ENCODE peak calls at places on chromosomes 3 and 15, in six cellular contexts. One of them, this sample, is unnamed. For H3K4me1, the result is how much of the 10 kb centered on the place peaks cover.

GRCh38 chr15:40108061-40108854 is 421 bp downstream of the BMF start:
- DNase-seq in IMR-90: peak
- DNase-seq in thoracic aorta: peak
- DNase-seq in transverse colon: peak
- DNase-seq in A549: peak
- DNase-seq in colonic mucosa: peak
- DNase-seq in this sample: no peak

GRCh38 chr15:85482896-85483295 is 102.5 kb downstream of the AKAP13 start:
- DNase-seq in thoracic aorta: no peak
- DNase-seq in transverse colon: no peak
- DNase-seq in A549: peak
- DNase-seq in colonic mucosa: no peak
- DNase-seq in IMR-90: peak
- DNase-seq in this sample: no peak

GRCh38 chr3:136937886-136938285 is 19.9 kb upstream of the IL20RB start:
- DNase-seq in transverse colon: no peak
- DNase-seq in colonic mucosa: no peak
- DNase-seq in IMR-90: no peak
- DNase-seq in thoracic aorta: no peak
- DNase-seq in A549: no peak
- DNase-seq in this sample: no peak

GRCh38 chr3:139522421-139522820 is 17.1 kb downstream of the RBP1 start:
- DNase-seq in colonic mucosa: no peak
- DNase-seq in thoracic aorta: no peak
- DNase-seq in A549: no peak
- DNase-seq in IMR-90: no peak
- DNase-seq in transverse colon: no peak
- DNase-seq in this sample: no peak

GRCh38 chr15:60074181-60074885 is 70.2 kb downstream of the FOXB1 start:
- DNase-seq in thoracic aorta: no peak
- DNase-seq in transverse colon: peak
- DNase-seq in A549: no peak
- DNase-seq in IMR-90: peak
- DNase-seq in colonic mucosa: peak
- DNase-seq in this sample: no peak

GRCh38 chr3:79572930-79573329 is 194.9 kb downstream of the ROBO1 start:
- DNase-seq in colonic mucosa: no peak
- DNase-seq in A549: no peak
- DNase-seq in IMR-90: no peak
- DNase-seq in transverse colon: no peak
- DNase-seq in thoracic aorta: no peak
- DNase-seq in this sample: no peak

GRCh38 chr15:64483749-64484148 is 23.4 kb downstream of the ZNF609 start:
- DNase-seq in A549: no peak
- DNase-seq in IMR-90: no peak
- DNase-seq in transverse colon: no peak
- DNase-seq in thoracic aorta: no peak
- DNase-seq in colonic mucosa: no peak
- DNase-seq in this sample: no peak

GRCh38 chr3:155594836-155595235 is 150.0 kb downstream of the PLCH1 start:
- DNase-seq in colonic mucosa: no peak
- DNase-seq in IMR-90: no peak
- DNase-seq in A549: no peak
- DNase-seq in transverse colon: no peak
- DNase-seq in thoracic aorta: no peak
- DNase-seq in this sample: no peak

GRCh38 chr15:68593826-68594532 is 15.2 kb downstream of the CORO2B start:
- DNase-seq in A549: no peak
- DNase-seq in colonic mucosa: no peak
- DNase-seq in IMR-90: no peak
- DNase-seq in transverse colon: no peak
- DNase-seq in thoracic aorta: no peak
- DNase-seq in this sample: no peak

GRCh38 chr3:23246651-23247050 is 43.5 kb downstream of the UBE2E2 start:
- DNase-seq in colonic mucosa: no peak
- DNase-seq in thoracic aorta: no peak
- DNase-seq in IMR-90: no peak
- DNase-seq in A549: no peak
- DNase-seq in transverse colon: no peak
- DNase-seq in this sample: no peak

GRCh38 chr3:111338059-111338698 is 203.8 kb upstream of the CD96 start:
- DNase-seq in transverse colon: peak
- DNase-seq in IMR-90: peak
- DNase-seq in thoracic aorta: no peak
- DNase-seq in colonic mucosa: peak
- DNase-seq in A549: peak
- DNase-seq in this sample: peak

GRCh38 chr3:111666041-111666735 is 71.0 kb upstream of the ZBED2 start:
- DNase-seq in A549: no peak
- DNase-seq in colonic mucosa: no peak
- DNase-seq in transverse colon: no peak
- DNase-seq in IMR-90: no peak
- DNase-seq in thoracic aorta: no peak
- DNase-seq in this sample: no peak

DNA sequence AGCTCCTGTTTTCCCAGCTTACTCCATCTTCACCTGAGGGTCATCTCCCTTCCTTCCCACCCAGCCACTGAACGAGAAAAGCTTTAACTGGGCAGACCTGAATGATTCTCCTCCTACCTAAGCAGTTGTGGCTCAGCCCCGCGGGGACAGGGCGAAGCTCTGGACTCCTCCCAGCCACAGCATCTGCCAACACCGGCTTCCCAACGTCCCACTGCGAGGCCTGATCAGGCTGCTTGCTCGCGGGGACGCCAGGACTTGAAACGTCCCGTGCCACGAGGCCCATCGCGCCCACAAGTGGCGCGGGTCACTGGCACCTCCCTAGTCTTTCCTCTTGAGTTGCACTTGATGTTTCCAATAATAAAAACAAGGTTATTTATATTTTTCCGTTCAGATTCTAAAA is at the start of gene SPATA16:
- DNase-seq in transverse colon: no peak
- DNase-seq in colonic mucosa: no peak
- DNase-seq in A549: no peak
- DNase-seq in thoracic aorta: no peak
- DNase-seq in IMR-90: no peak
- DNase-seq in this sample: no peak
- H3K4me1 ChIP-seq in transverse colon: under half
- H3K4me1 ChIP-seq in colonic mucosa: under half
- H3K4me1 ChIP-seq in A549: under half
- H3K4me1 ChIP-seq in thoracic aorta: under half
- H3K4me1 ChIP-seq in IMR-90: under half
- H3K4me1 ChIP-seq in this sample: under half

GRCh38 chr15:31304736-31305365 is 21.8 kb upstream of the KLF13 start:
- DNase-seq in colonic mucosa: no peak
- DNase-seq in A549: no peak
- DNase-seq in IMR-90: no peak
- DNase-seq in transverse colon: no peak
- DNase-seq in thoracic aorta: no peak
- DNase-seq in this sample: peak
- TF ChIP-seq CTCF in colonic mucosa: no peak
- TF ChIP-seq CTCF in A549: no peak
- TF ChIP-seq CTCF in IMR-90: no peak
- TF ChIP-seq CTCF in transverse colon: no peak
- TF ChIP-seq CTCF in thoracic aorta: no peak
- TF ChIP-seq CTCF in this sample: peak

DNA sequence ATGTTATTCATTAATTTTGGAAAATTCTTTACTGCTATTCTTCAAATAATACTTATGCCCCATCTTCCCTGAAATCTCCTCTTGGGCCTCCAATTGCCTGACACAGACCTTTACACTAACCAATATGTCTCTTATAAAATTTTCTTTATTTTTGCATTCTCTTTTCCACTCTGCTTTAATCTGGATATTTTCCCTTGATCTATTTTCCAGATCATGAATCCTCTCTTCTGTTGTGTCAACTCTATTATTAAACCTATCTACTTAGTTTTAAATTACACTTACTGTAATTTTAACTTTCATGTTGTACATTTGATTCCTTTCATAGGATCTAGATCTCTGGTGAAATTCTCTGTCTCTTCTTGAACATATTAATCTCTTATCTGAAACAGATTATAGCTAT is 278.7 kb downstream of the FHIT start:
- DNase-seq in transverse colon: no peak
- DNase-seq in colonic mucosa: no peak
- DNase-seq in A549: no peak
- DNase-seq in IMR-90: no peak
- DNase-seq in thoracic aorta: no peak
- DNase-seq in this sample: no peak
- H3K4me1 ChIP-seq in transverse colon: under half
- H3K4me1 ChIP-seq in colonic mucosa: under half
- H3K4me1 ChIP-seq in A549: under half
- H3K4me1 ChIP-seq in IMR-90: under half
- H3K4me1 ChIP-seq in thoracic aorta: under half
- H3K4me1 ChIP-seq in this sample: under half

DNA sequence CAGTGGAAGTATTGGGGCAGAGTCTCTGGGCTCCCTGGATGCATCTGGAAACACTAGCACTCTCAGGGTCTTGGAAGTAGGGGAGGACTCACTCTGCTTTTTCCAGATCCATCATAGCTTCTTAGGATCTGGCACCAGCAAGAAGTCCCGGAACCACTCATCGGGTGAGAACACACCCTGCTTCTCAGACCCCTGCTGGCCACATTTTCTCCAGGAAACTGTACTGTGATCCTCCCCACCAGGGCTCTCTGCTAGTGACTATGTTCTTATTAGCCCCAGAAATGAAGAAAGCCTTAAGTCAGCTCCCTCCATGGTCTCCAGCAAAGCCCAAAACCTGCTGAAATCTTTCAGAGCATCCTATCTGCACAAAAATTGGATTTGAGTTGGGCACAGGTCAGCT is 197.3 kb upstream of the GADL1 start:
- DNase-seq in colonic mucosa: no peak
- DNase-seq in thoracic aorta: no peak
- DNase-seq in A549: no peak
- DNase-seq in IMR-90: no peak
- DNase-seq in transverse colon: no peak
- DNase-seq in this sample: no peak
- TF ChIP-seq CTCF in colonic mucosa: no peak
- TF ChIP-seq CTCF in thoracic aorta: no peak
- TF ChIP-seq CTCF in A549: no peak
- TF ChIP-seq CTCF in IMR-90: no peak
- TF ChIP-seq CTCF in transverse colon: no peak
- TF ChIP-seq CTCF in this sample: no peak

GRCh38 chr15:81296218-81296617 is 27.7 kb downstream of the STARD5 start:
- DNase-seq in A549: no peak
- DNase-seq in IMR-90: no peak
- DNase-seq in thoracic aorta: no peak
- DNase-seq in colonic mucosa: no peak
- DNase-seq in transverse colon: peak
- DNase-seq in this sample: no peak

GRCh38 chr15:81296673-81297072 is 27.3 kb downstream of the STARD5 start:
- DNase-seq in thoracic aorta: no peak
- DNase-seq in A549: no peak
- DNase-seq in colonic mucosa: peak
- DNase-seq in transverse colon: peak
- DNase-seq in IMR-90: no peak
- DNase-seq in this sample: no peak

GRCh38 chr15:81297580-81298575 is 26.1 kb downstream of the STARD5 start:
- DNase-seq in IMR-90: no peak
- DNase-seq in transverse colon: peak
- DNase-seq in colonic mucosa: no peak
- DNase-seq in thoracic aorta: no peak
- DNase-seq in A549: no peak
- DNase-seq in this sample: no peak

GRCh38 chr15:81298606-81299005 is 25.3 kb downstream of the STARD5 start:
- DNase-seq in IMR-90: no peak
- DNase-seq in A549: no peak
- DNase-seq in thoracic aorta: no peak
- DNase-seq in colonic mucosa: no peak
- DNase-seq in transverse colon: no peak
- DNase-seq in this sample: no peak

GRCh38 chr15:81297147-81297572 is 26.8 kb downstream of the STARD5 start:
- DNase-seq in thoracic aorta: no peak
- DNase-seq in A549: peak
- DNase-seq in transverse colon: peak
- DNase-seq in IMR-90: peak
- DNase-seq in colonic mucosa: no peak
- DNase-seq in this sample: no peak
- H3K4me1 ChIP-seq in thoracic aorta: under half
- H3K4me1 ChIP-seq in A549: under half
- H3K4me1 ChIP-seq in transverse colon: under half
- H3K4me1 ChIP-seq in IMR-90: under half
- H3K4me1 ChIP-seq in colonic mucosa: under half
- H3K4me1 ChIP-seq in this sample: under half

GRCh38 chr15:87656373-87656772 is 600.2 kb downstream of the NTRK3 start:
- DNase-seq in colonic mucosa: no peak
- DNase-seq in IMR-90: no peak
- DNase-seq in A549: no peak
- DNase-seq in transverse colon: no peak
- DNase-seq in thoracic aorta: no peak
- DNase-seq in this sample: no peak

GRCh38 chr15:87660494-87661129 is 595.9 kb downstream of the NTRK3 start:
- DNase-seq in IMR-90: no peak
- DNase-seq in thoracic aorta: no peak
- DNase-seq in colonic mucosa: no peak
- DNase-seq in A549: no peak
- DNase-seq in transverse colon: no peak
- DNase-seq in this sample: no peak

GRCh38 chr15:87662575-87662974 is 594.0 kb downstream of the NTRK3 start:
- DNase-seq in thoracic aorta: no peak
- DNase-seq in IMR-90: no peak
- DNase-seq in colonic mucosa: no peak
- DNase-seq in A549: no peak
- DNase-seq in transverse colon: no peak
- DNase-seq in this sample: no peak

GRCh38 chr15:87661481-87661880 is 595.1 kb downstream of the NTRK3 start:
- DNase-seq in transverse colon: no peak
- DNase-seq in IMR-90: no peak
- DNase-seq in colonic mucosa: no peak
- DNase-seq in thoracic aorta: no peak
- DNase-seq in A549: peak
- DNase-seq in this sample: no peak

DNA sequence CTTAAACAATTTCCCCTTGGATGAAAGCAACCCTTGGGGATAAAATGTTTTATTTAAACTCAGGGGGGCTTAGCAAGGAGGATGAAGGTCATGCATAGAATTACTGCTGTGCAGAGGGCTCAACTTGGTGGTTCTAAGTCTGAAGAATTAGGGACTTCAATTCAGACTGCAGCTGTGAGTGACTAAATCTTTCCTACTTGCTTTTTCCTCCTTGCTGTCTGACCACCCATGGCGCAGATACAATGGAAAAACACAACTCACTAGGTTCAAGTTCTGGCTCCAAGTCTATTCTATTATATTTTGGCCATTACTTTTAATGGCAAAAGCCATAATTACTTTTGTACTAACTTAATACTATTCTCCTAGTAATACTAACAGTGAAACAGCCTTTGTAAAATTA is 594.6 kb downstream of the NTRK3 start:
- DNase-seq in IMR-90: no peak
- DNase-seq in A549: no peak
- DNase-seq in thoracic aorta: no peak
- DNase-seq in colonic mucosa: no peak
- DNase-seq in transverse colon: no peak
- DNase-seq in this sample: no peak
- TF ChIP-seq CTCF in IMR-90: no peak
- TF ChIP-seq CTCF in A549: no peak
- TF ChIP-seq CTCF in thoracic aorta: no peak
- TF ChIP-seq CTCF in colonic mucosa: no peak
- TF ChIP-seq CTCF in transverse colon: no peak
- TF ChIP-seq CTCF in this sample: no peak

GRCh38 chr3:149968216-149968615 is 2.5 kb downstream of the PFN2 start:
- DNase-seq in IMR-90: peak
- DNase-seq in thoracic aorta: no peak
- DNase-seq in A549: peak
- DNase-seq in transverse colon: no peak
- DNase-seq in colonic mucosa: no peak
- DNase-seq in this sample: peak
- H3K4me1 ChIP-seq in IMR-90: under half
- H3K4me1 ChIP-seq in thoracic aorta: under half
- H3K4me1 ChIP-seq in A549: under half
- H3K4me1 ChIP-seq in transverse colon: under half
- H3K4me1 ChIP-seq in colonic mucosa: under half
- H3K4me1 ChIP-seq in this sample: under half

GRCh38 chr3:55267206-55267930 is 219.7 kb downstream of the WNT5A start:
- DNase-seq in thoracic aorta: no peak
- DNase-seq in A549: no peak
- DNase-seq in IMR-90: peak
- DNase-seq in transverse colon: no peak
- DNase-seq in colonic mucosa: no peak
- DNase-seq in this sample: no peak
- TF ChIP-seq CTCF in thoracic aorta: no peak
- TF ChIP-seq CTCF in A549: no peak
- TF ChIP-seq CTCF in IMR-90: no peak
- TF ChIP-seq CTCF in transverse colon: no peak
- TF ChIP-seq CTCF in colonic mucosa: no peak
- TF ChIP-seq CTCF in this sample: no peak